ENCODE peak calls at places on chromosomes 11 and 22, in four cellular contexts. N, J, A and I are unnamed samples.

GRCh38 chr11:78244080-78244479 is 55.4 kb downstream of the USP35 start:
- DNase-seq in A (no peak), N (no peak), J (no peak), I (no peak)

GRCh38 chr11:104625246-104625645 is 273.0 kb downstream of the CASP12 start:
- DNase-seq in J (no peak), A (no peak), N (no peak), I (no peak)

GRCh38 chr22:21865041-21865440 is 2.4 kb downstream of the MAPK1 start:
- DNase-seq in N (peak), A (peak), J (no peak), I (peak)

GRCh38 chr11:80155412-80156017 is 714.7 kb upstream of the TENM4 start:
- DNase-seq in J (no peak), A (no peak), N (no peak), I (no peak)

GRCh38 chr11:109734602-109735001 is 312.6 kb downstream of the C11orf87 start:
- DNase-seq in A (no peak), N (no peak), J (no peak), I (no peak)

GRCh38 chr11:26851696-26852095 is 129.8 kb upstream of the SLC5A12 start:
- DNase-seq in A (no peak), J (no peak), N (no peak), I (no peak)

GRCh38 chr11:123183391-123184099 is 11.5 kb downstream of the CLMP start:
- DNase-seq in A (no peak), N (no peak), J (no peak), I (no peak)

GRCh38 chr11:63889344-63889743 is 27.6 kb downstream of the RCOR2 start:
- DNase-seq in N (no peak), J (peak), A (no peak), I (peak)

GRCh38 chr11:117020287-117020686 is 77.9 kb downstream of the SIK3 start:
- DNase-seq in J (peak), A (no peak), N (no peak), I (no peak)

GRCh38 chr22:21051836-21052400 is 6.2 kb downstream of the LRRC74B start:
- DNase-seq in A (no peak), N (no peak), J (no peak), I (no peak)

GRCh38 chr11:2471048-2471803 is 26.4 kb downstream of the KCNQ1 start:
- DNase-seq in J (no peak), A (no peak), N (no peak), I (no peak)

GRCh38 chr11:61075891-61076290 is 26.4 kb upstream of the CD5 start:
- DNase-seq in A (peak), J (peak), N (peak), I (peak)

GRCh38 chr11:123493393-123494063 is 63.5 kb downstream of the GRAMD1B start:
- DNase-seq in J (no peak), A (no peak), N (no peak), I (no peak)

DNA sequence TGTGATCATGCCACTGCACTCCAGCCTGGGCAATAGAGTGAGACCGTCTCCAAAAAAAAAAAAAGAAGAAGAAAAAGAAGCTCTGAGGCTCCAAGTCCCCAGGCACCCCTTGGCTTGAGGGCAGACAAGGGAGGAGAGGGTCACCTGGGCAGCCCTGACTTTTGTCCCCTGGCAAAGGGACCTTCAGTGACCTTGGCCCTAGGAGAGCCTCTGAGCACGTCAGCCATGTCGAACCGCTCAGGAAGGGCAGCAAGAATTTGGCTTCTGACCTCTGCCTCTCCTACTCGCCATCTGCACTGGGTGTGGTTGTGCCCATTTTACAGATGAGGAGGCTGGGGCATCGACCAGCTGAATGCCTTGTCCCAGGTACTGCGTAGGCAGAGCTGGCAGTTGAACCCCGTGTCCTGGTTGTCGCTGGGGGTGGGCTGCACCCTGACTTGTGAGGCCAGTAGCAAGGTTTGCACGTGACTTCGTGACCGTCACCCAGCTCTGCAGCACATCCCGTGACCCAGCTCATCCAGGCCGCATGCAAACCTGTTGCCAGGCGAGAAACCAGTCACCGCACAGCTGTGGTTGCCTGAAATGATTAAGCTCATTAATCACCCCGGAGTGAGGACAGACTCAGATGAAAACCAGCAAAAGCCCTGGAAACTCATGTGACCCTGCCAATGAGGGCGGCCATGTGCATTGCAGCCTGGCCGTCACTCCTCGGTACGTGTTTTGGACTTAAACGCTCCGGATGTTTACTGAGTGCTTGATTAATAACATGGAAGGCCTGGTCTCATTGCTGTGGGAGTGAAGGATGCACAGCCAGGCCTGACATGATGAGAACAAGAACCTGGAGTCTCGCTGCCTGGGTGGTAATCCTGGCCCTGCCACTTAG is 47.7 kb upstream of the PPP6R3 start:
- DNase-seq in J (no peak), N (no peak), A (no peak), I (peak)
- TF ChIP-seq EP300 in J (no peak), N (no peak), A (no peak), I (no peak)

GRCh38 chr11:44943118-44943517 is 7.6 kb downstream of the TP53I11 start:
- DNase-seq in A (no peak), N (no peak), J (peak), I (no peak)
- TF ChIP-seq EP300 in A (no peak), N (no peak), J (no peak), I (no peak)

DNA sequence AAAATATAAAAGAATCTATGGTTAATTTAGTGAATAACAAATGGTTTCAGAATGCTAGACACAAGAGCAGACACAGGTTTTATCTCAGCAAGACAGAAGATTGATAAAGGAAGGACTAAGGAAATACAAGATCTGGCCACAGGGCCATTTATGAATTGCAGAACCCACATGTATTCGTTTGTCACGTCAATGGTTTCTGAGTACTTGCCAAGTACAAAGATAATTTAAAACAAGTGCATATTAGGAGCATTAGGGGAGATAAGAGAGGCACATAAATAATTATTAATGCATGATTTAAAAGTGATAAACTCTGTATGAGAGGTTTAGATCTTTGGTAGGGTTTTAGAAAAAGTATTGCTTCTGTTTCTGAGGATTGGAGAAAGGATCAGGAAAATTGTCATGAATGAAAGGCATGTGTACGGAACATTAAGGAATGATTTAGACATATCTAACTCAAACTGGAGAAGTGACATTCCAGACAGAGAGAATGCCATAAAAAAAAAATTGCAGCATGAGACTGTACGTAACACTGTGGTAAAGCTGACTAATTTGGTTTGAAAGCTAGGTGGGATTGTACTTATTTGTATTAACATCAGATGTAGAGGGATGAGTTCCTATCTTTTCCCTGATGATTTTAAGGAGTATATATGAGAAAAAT is 727.1 kb downstream of the NELL1 start:
- DNase-seq in J (no peak), N (no peak), A (no peak), I (no peak)
- TF ChIP-seq EP300 in J (no peak), N (no peak), A (no peak), I (no peak)

GRCh38 chr22:19290400-19291217 is 910 bp downstream of the CLTCL1 start:
- DNase-seq in A (no peak), J (no peak), N (no peak), I (no peak)

GRCh38 chr22:19291580-19292261 is at the start of gene CLTCL1:
- DNase-seq in J (peak), N (peak), A (peak), I (peak)

GRCh38 chr22:19291218-19291579 is 320 bp downstream of the CLTCL1 start:
- DNase-seq in J (peak), N (no peak), A (peak), I (peak)

GRCh38 chr22:19292262-19293230 is 1.0 kb upstream of the CLTCL1 start:
- DNase-seq in A (peak), N (peak), J (peak), I (peak)

DNA sequence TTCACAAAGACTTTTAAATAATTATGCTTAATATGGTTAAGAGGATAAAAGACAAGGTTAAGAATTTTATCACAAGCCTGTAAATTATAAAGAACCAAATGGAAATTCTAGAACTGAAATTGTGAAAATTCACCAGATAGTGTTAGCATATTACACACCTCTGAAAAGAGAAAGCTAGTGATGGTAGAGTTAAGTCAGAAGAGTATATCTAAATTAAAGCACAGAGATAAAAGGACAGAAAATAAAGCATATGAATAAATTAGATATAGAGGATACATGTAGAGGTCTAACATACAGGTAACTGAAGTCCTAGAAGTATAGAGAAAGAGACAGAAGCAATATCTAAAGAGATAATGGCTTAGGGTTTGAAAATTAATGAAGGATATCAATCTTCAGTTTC is 4.2 kb upstream of the CLTCL1 start:
- DNase-seq in J (no peak), A (no peak), N (no peak), I (no peak)
- TF ChIP-seq EP300 in J (no peak), A (no peak), N (no peak), I (no peak)

GRCh38 chr11:66970808-66971442 is 4.2 kb upstream of the C11orf86 start:
- DNase-seq in A (no peak), N (peak), J (peak), I (peak)
- TF ChIP-seq EP300 in A (peak), N (no peak), J (no peak), I (no peak)

DNA sequence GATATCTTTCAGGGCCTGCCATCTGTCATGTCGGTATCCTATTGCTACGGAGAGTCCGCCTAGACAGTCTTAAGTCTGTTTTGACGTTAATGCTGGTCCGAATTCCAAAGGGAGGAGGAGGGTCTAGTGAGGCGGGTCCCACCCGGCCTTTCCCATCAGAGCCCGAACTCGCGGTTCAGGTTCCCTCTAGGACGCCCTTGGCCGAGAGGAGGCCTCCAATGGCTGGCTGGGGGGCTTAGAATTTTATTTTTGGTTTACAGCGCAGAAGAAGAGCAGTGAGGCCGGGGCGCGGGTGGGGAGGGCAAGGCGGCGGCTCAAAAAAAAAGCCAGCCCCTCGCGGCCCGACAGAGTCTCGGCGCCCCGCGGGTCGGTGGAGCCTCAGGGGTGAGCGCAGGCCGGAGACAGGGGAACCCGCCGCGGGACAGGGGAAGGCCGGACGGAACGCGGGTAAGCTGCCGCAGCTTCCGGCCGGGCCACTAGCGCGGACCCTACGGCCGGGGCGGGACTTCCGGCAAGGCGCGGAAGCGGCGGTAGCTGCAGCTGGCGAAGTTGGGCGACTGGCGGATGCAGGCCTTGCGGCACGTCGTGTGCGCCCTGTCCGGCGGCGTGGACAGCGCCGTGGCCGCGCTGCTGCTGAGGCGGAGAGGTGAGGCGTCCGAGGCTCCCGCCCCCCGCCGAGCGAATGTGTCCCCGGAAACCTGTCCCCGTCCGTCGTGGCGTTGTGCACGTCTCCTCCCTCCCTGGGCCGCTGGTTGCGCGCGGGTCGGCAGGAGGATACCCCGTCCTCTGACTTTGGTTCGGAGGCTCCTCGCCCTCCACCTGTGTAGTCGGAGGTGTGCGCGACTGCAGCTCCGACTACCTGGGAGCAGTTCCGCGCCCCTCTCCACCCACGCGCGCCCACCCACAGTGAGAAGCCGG is at the start of gene TRMU:
- DNase-seq in A (peak), N (peak), J (peak), I (peak)
- TF ChIP-seq EP300 in A (no peak), N (no peak), J (no peak), I (no peak)

DNA sequence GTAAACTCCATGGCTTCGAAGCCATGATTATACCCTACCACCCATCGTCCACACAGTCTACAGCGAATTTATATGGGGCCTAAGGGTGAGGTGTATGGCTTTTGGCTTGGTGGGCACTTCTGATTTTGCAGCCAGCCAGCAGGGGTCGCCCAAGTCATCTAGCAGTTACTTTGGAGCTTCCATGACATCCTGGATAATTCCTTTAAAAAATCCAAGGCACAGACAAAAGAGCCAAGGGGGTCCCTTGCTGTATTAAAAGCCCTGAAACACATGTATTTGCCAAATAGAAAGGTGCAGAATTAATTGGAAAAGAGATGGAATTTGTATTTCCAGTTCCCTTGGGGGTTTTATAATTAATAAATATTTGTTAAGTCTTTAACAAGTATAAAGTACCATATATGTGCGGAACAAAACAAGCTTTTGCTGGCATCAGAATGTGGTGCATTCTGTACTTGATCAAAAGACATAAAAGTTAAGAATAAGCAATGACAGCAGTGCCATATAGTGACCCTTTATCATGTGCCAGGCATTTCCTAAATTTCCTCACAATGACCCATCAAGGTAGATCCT is 132.8 kb upstream of the PITPNB start:
- DNase-seq in J (peak), N (peak), A (peak), I (no peak)
- TF ChIP-seq EP300 in J (no peak), N (no peak), A (no peak), I (no peak)

GRCh38 chr11:44959064-44959463 is 8.4 kb upstream of the TP53I11 start:
- DNase-seq in N (no peak), A (no peak), J (no peak), I (no peak)

GRCh38 chr11:44955019-44955738 is 4.5 kb upstream of the TP53I11 start:
- DNase-seq in N (peak), A (no peak), J (peak), I (no peak)

GRCh38 chr11:44954051-44954906 is 3.6 kb upstream of the TP53I11 start:
- DNase-seq in N (no peak), J (no peak), A (no peak), I (no peak)

GRCh38 chr11:44958165-44958564 is 7.5 kb upstream of the TP53I11 start:
- DNase-seq in N (no peak), A (no peak), J (peak), I (no peak)

DNA sequence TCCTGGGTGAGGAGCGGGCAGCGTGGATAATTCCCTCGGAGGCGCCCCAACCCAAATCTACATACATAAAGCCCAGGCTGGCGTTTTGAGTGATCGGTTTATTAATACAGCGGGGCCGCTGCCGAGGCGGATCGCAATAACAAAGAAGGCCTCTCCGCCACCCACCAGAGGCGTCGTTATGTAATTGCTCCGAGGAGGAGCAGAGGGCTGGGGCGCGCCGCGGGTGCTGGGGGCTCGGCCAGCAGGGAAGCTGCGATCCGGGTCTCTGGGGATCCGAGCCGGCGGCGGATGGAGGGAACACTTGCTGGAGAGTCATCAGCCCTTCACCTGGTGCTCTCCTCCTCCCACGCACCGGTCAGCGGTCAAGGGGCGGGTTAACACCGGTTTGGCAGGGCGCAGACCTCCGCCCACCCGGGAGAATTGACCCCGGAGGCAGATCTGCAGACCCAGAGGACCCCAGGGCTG is 6.4 kb upstream of the TP53I11 start:
- DNase-seq in N (no peak), J (no peak), A (no peak), I (peak)
- TF ChIP-seq EP300 in N (no peak), J (no peak), A (no peak), I (no peak)

DNA sequence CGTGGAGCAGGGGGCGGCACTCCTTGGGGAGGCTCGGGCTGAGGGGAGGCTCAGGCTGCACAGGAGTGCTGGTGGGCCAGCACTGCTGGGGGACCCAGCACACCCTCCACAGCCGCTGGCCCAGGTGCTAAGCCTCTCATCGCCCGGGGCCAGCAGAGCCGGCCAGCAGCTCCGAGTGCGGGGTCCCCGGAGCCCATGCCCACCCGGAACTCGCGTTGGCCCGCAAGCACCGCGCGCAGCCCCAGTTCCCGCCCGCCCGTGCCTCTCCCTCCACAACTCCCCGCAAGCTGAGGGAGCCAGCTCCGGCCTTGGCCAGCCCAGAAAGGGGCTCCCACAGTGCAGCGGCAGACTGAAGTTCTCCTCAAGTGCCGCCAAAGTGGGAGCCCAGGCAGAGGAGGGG is 2266.8 kb downstream of the LRRC4C start:
- DNase-seq in J (no peak), A (no peak), N (no peak), I (no peak)
- TF ChIP-seq EP300 in J (no peak), A (no peak), N (no peak), I (no peak)

DNA sequence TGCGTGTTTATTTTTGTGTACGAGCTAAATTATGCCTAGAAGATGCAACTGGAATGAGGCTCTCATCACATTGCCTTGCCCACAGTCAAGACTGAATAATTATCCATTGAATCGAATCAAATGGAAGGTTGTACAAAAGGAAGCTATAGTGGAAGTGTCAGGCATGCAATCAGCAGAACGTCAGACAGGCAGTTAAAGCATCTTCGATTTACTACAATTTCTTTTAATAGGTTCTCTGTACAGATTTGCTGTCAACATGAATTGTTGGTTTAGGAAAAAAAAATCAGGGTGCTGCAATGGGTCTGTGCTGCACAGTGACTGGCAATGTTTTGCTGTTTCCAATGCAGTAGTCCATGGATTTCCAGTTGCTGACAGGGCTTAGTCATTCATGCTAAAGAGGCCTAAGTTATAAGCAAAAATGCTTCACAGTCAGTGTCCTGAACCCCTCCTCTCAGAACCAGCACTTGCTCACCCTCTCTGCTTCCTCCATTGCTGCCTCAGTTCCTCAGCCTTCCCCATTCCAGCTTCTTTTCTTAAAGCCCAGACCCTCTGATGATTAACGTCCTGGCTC is 79.7 kb downstream of the PARVA start:
- DNase-seq in J (no peak), A (no peak), N (no peak), I (no peak)
- TF ChIP-seq EP300 in J (no peak), A (no peak), N (no peak), I (no peak)